ENCODE peak calls at places on chromosomes 16 and 17, in five cellular contexts. O is suprapubic skin, G is pancreas, P is GM12892, V is HFF-Myc. I is an unnamed sample.

GRCh38 chr16:19969284-19969683 is 84.6 kb upstream of the GPRC5B start:
- DNase-seq in O (no peak), G (no peak), P (no peak), V (no peak), I (no peak)

GRCh38 chr16:89308391-89309333 is 91.2 kb downstream of the ZNF778 start:
- DNase-seq in O (no peak), G (peak), P (no peak), V (no peak), I (peak)

GRCh38 chr17:48374650-48375230 is 55.3 kb downstream of the SKAP1 start:
- DNase-seq in O (no peak), G (peak), P (no peak), V (no peak), I (peak)

GRCh38 chr17:9110501-9110900 is 89.2 kb downstream of the NTN1 start:
- DNase-seq in O (no peak), G (no peak), P (no peak), V (no peak), I (peak)

GRCh38 chr16:80938035-80938927 is 68.4 kb downstream of the CMC2 start:
- DNase-seq in O (peak), G (no peak), P (no peak), V (peak), I (peak)

GRCh38 chr17:53390575-53390974 is 432.2 kb upstream of the KIF2B start:
- DNase-seq in O (no peak), G (no peak), P (no peak), V (no peak), I (no peak)

GRCh38 chr16:52446076-52446475 is 100.9 kb downstream of the TOX3 start:
- DNase-seq in O (no peak), G (no peak), P (no peak), V (no peak), I (no peak)

GRCh38 chr16:53417011-53417410 is 17.3 kb upstream of the RBL2 start:
- DNase-seq in O (no peak), G (no peak), P (no peak), V (no peak), I (peak)

GRCh38 chr16:11604783-11605563 is 18.3 kb upstream of the LITAF start:
- DNase-seq in O (no peak), G (no peak), P (no peak), V (no peak), I (no peak)

GRCh38 chr17:68319420-68320162 is 28.3 kb downstream of the ARSG start:
- DNase-seq in O (no peak), G (no peak), P (no peak), V (no peak), I (no peak)

I was measured in ELF-1.